ENCODE peak calls at places on chromosome 13, in five cellular contexts. One of them, this sample, is unnamed.

GRCh38 chr13:98293103-98293502 is 116.0 kb upstream of the RNF113B start:
- DNase-seq in stimulated activated CD4-positive, alpha-beta T cell treated with anti-CD3 and anti-CD28 coated beads, Interleukin-1b, Interleukin-23, amount 100 ng/mL, for 24 hours: no peak
- DNase-seq in left ventricle myocardium inferior: no peak
- DNase-seq in thyroid gland: peak
- DNase-seq in fibroblast of lung: no peak
- DNase-seq in this sample: no peak

GRCh38 chr13:109113427-109113826 is 484.0 kb downstream of the MYO16 start:
- DNase-seq in stimulated activated CD4-positive, alpha-beta T cell treated with anti-CD3 and anti-CD28 coated beads, Interleukin-1b, Interleukin-23, amount 100 ng/mL, for 24 hours: no peak
- DNase-seq in left ventricle myocardium inferior: no peak
- DNase-seq in thyroid gland: no peak
- DNase-seq in fibroblast of lung: no peak
- DNase-seq in this sample: no peak

GRCh38 chr13:40350283-40350992 is 316.0 kb downstream of the FOXO1 start:
- DNase-seq in stimulated activated CD4-positive, alpha-beta T cell treated with anti-CD3 and anti-CD28 coated beads, Interleukin-1b, Interleukin-23, amount 100 ng/mL, for 24 hours: no peak
- DNase-seq in left ventricle myocardium inferior: no peak
- DNase-seq in thyroid gland: no peak
- DNase-seq in fibroblast of lung: peak
- DNase-seq in this sample: no peak

GRCh38 chr13:71801165-71801564 is 65.8 kb downstream of the DACH1 start:
- DNase-seq in stimulated activated CD4-positive, alpha-beta T cell treated with anti-CD3 and anti-CD28 coated beads, Interleukin-1b, Interleukin-23, amount 100 ng/mL, for 24 hours: no peak
- DNase-seq in left ventricle myocardium inferior: no peak
- DNase-seq in thyroid gland: no peak
- DNase-seq in fibroblast of lung: no peak
- DNase-seq in this sample: no peak

GRCh38 chr13:48038763-48039162 is 1.2 kb downstream of the NUDT15 start:
- DNase-seq in stimulated activated CD4-positive, alpha-beta T cell treated with anti-CD3 and anti-CD28 coated beads, Interleukin-1b, Interleukin-23, amount 100 ng/mL, for 24 hours: no peak
- DNase-seq in left ventricle myocardium inferior: no peak
- DNase-seq in thyroid gland: no peak
- DNase-seq in fibroblast of lung: no peak
- DNase-seq in this sample: no peak

GRCh38 chr13:51834581-51835158 is 10.3 kb downstream of the TMEM272 start:
- DNase-seq in stimulated activated CD4-positive, alpha-beta T cell treated with anti-CD3 and anti-CD28 coated beads, Interleukin-1b, Interleukin-23, amount 100 ng/mL, for 24 hours: no peak
- DNase-seq in left ventricle myocardium inferior: no peak
- DNase-seq in thyroid gland: no peak
- DNase-seq in fibroblast of lung: no peak
- DNase-seq in this sample: no peak

GRCh38 chr13:49664606-49665005 is 26.7 kb downstream of the EBPL start:
- DNase-seq in stimulated activated CD4-positive, alpha-beta T cell treated with anti-CD3 and anti-CD28 coated beads, Interleukin-1b, Interleukin-23, amount 100 ng/mL, for 24 hours: no peak
- DNase-seq in left ventricle myocardium inferior: no peak
- DNase-seq in thyroid gland: no peak
- DNase-seq in fibroblast of lung: no peak
- DNase-seq in this sample: no peak

GRCh38 chr13:39119422-39119821 is 81.2 kb downstream of the NHLRC3 start:
- DNase-seq in stimulated activated CD4-positive, alpha-beta T cell treated with anti-CD3 and anti-CD28 coated beads, Interleukin-1b, Interleukin-23, amount 100 ng/mL, for 24 hours: no peak
- DNase-seq in left ventricle myocardium inferior: no peak
- DNase-seq in thyroid gland: no peak
- DNase-seq in fibroblast of lung: no peak
- DNase-seq in this sample: no peak

GRCh38 chr13:96994030-96994848 is at the start of gene OXGR1:
- DNase-seq in stimulated activated CD4-positive, alpha-beta T cell treated with anti-CD3 and anti-CD28 coated beads, Interleukin-1b, Interleukin-23, amount 100 ng/mL, for 24 hours: no peak
- DNase-seq in left ventricle myocardium inferior: no peak
- DNase-seq in thyroid gland: peak
- DNase-seq in fibroblast of lung: no peak
- DNase-seq in this sample: no peak

GRCh38 chr13:111423168-111423785 is 102.8 kb downstream of the TEX29 start:
- DNase-seq in stimulated activated CD4-positive, alpha-beta T cell treated with anti-CD3 and anti-CD28 coated beads, Interleukin-1b, Interleukin-23, amount 100 ng/mL, for 24 hours: no peak
- DNase-seq in left ventricle myocardium inferior: no peak
- DNase-seq in thyroid gland: peak
- DNase-seq in fibroblast of lung: no peak
- DNase-seq in this sample: no peak

GRCh38 chr13:93963266-93964131 is 516.0 kb downstream of the DCT start:
- DNase-seq in stimulated activated CD4-positive, alpha-beta T cell treated with anti-CD3 and anti-CD28 coated beads, Interleukin-1b, Interleukin-23, amount 100 ng/mL, for 24 hours: no peak
- DNase-seq in left ventricle myocardium inferior: no peak
- DNase-seq in thyroid gland: no peak
- DNase-seq in fibroblast of lung: peak
- DNase-seq in this sample: no peak

GRCh38 chr13:37618554-37618953 is 20.0 kb upstream of the POSTN start:
- DNase-seq in stimulated activated CD4-positive, alpha-beta T cell treated with anti-CD3 and anti-CD28 coated beads, Interleukin-1b, Interleukin-23, amount 100 ng/mL, for 24 hours: no peak
- DNase-seq in left ventricle myocardium inferior: no peak
- DNase-seq in thyroid gland: no peak
- DNase-seq in fibroblast of lung: peak
- DNase-seq in this sample: no peak

This sample was measured in iPS DF 6.9.